ENCODE peak calls at places on chromosomes 2 and 18, in nine cellular contexts. One of them, this sample, is unnamed.

GRCh38 chr2:126902859-126903258 is 4.2 kb downstream of the TEX51 start:
- DNase-seq in right lobe of liver: no peak
- DNase-seq in body of pancreas: no peak
- DNase-seq in transverse colon: no peak
- DNase-seq in ovary: no peak
- DNase-seq in IMR-90: no peak
- DNase-seq in upper lobe of left lung: peak; percentile 8
- DNase-seq in spleen: peak; percentile 37
- DNase-seq in A549: no peak
- DNase-seq in this sample: peak; percentile 57

GRCh38 chr2:217964255-217964654 is 38.5 kb downstream of the TNS1 start:
- DNase-seq in body of pancreas: peak; percentile 6
- DNase-seq in ovary: peak; percentile 17
- DNase-seq in upper lobe of left lung: no peak
- DNase-seq in IMR-90: no peak
- DNase-seq in transverse colon: no peak
- DNase-seq in spleen: peak; percentile 27
- DNase-seq in right lobe of liver: no peak
- DNase-seq in A549: no peak
- DNase-seq in this sample: no peak

GRCh38 chr2:43391877-43392214 is 165.4 kb upstream of the ZFP36L2 start:
- DNase-seq in right lobe of liver: no peak
- DNase-seq in A549: no peak
- DNase-seq in ovary: no peak
- DNase-seq in transverse colon: no peak
- DNase-seq in IMR-90: peak; percentile 64
- DNase-seq in spleen: no peak
- DNase-seq in body of pancreas: no peak
- DNase-seq in upper lobe of left lung: no peak
- DNase-seq in this sample: no peak

GRCh38 chr2:149902104-149902503 is 314.5 kb upstream of the MMADHC start:
- DNase-seq in body of pancreas: no peak
- DNase-seq in A549: no peak
- DNase-seq in spleen: no peak
- DNase-seq in transverse colon: no peak
- DNase-seq in IMR-90: no peak
- DNase-seq in ovary: no peak
- DNase-seq in right lobe of liver: no peak
- DNase-seq in upper lobe of left lung: no peak
- DNase-seq in this sample: no peak

GRCh38 chr18:54215069-54215468 is 9.4 kb downstream of the MBD2 start:
- DNase-seq in body of pancreas: no peak
- DNase-seq in ovary: no peak
- DNase-seq in IMR-90: peak; percentile 84
- DNase-seq in A549: no peak
- DNase-seq in spleen: no peak
- DNase-seq in upper lobe of left lung: no peak
- DNase-seq in right lobe of liver: no peak
- DNase-seq in transverse colon: no peak
- DNase-seq in this sample: no peak

GRCh38 chr2:221428896-221429295 is 143.2 kb downstream of the EPHA4 start:
- DNase-seq in upper lobe of left lung: no peak
- DNase-seq in ovary: no peak
- DNase-seq in transverse colon: no peak
- DNase-seq in A549: no peak
- DNase-seq in right lobe of liver: no peak
- DNase-seq in spleen: no peak
- DNase-seq in IMR-90: no peak
- DNase-seq in body of pancreas: no peak
- DNase-seq in this sample: no peak

GRCh38 chr2:113876503-113877387 is 13.1 kb upstream of the ACTR3 start:
- DNase-seq in body of pancreas: peak; percentile 71
- DNase-seq in A549: no peak
- DNase-seq in right lobe of liver: no peak
- DNase-seq in spleen: peak; percentile 80
- DNase-seq in IMR-90: no peak
- DNase-seq in ovary: no peak
- DNase-seq in transverse colon: peak; percentile 83
- DNase-seq in upper lobe of left lung: peak; percentile 45
- DNase-seq in this sample: no peak

GRCh38 chr18:74116628-74117554 is 30.7 kb downstream of the FBXO15 start:
- DNase-seq in spleen: peak; percentile 40
- DNase-seq in ovary: no peak
- DNase-seq in A549: peak; percentile 21
- DNase-seq in right lobe of liver: no peak
- DNase-seq in IMR-90: peak; percentile 65
- DNase-seq in body of pancreas: peak; percentile 26
- DNase-seq in upper lobe of left lung: no peak
- DNase-seq in transverse colon: peak; percentile 12
- DNase-seq in this sample: no peak

DNA sequence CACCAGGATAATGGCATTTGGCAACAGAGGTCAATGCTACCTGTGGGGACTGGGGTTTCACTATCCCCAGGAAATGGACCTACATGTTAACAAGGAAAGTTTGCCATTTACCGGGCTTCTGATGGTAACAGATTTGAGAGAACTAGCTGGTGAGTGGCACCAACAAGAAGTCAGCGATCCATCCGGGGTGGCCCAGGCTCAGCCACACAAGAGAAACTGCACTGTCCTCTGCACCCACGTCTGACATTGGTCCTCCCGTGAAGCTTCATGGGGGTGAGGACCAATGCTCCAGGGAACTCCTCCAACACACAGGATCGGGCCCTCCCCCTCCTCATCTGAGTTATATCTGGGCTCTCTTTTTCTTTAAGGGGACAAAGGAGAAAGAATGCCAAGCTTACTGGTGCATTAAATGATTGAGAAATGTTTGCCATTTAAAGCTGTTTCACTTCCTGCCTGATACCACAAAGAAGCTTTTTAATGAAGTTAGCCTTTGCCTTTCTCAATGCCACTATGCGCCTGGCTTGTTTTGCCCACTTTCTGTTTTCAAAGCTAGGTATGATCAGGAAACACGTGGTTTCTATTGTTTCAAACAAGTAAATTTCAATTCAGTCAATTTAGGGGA is 204.2 kb upstream of the ID2 start:
- DNase-seq in upper lobe of left lung: peak; percentile 39
- DNase-seq in IMR-90: no peak
- DNase-seq in transverse colon: no peak
- DNase-seq in A549: no peak
- DNase-seq in spleen: peak; percentile 83
- DNase-seq in right lobe of liver: peak; percentile 47
- DNase-seq in ovary: no peak
- DNase-seq in body of pancreas: no peak
- DNase-seq in this sample: peak; percentile 85
- H3K4me3 ChIP-seq in upper lobe of left lung: no peak overlapping the region
- H3K4me3 ChIP-seq in IMR-90: no peak overlapping the region
- H3K4me3 ChIP-seq in transverse colon: no peak overlapping the region
- H3K4me3 ChIP-seq in A549: no peak overlapping the region
- H3K4me3 ChIP-seq in spleen: no peak overlapping the region
- H3K4me3 ChIP-seq in right lobe of liver: no peak overlapping the region
- H3K4me3 ChIP-seq in ovary: no peak overlapping the region
- H3K4me3 ChIP-seq in body of pancreas: no peak overlapping the region
- H3K4me3 ChIP-seq in this sample: no peak overlapping the region

DNA sequence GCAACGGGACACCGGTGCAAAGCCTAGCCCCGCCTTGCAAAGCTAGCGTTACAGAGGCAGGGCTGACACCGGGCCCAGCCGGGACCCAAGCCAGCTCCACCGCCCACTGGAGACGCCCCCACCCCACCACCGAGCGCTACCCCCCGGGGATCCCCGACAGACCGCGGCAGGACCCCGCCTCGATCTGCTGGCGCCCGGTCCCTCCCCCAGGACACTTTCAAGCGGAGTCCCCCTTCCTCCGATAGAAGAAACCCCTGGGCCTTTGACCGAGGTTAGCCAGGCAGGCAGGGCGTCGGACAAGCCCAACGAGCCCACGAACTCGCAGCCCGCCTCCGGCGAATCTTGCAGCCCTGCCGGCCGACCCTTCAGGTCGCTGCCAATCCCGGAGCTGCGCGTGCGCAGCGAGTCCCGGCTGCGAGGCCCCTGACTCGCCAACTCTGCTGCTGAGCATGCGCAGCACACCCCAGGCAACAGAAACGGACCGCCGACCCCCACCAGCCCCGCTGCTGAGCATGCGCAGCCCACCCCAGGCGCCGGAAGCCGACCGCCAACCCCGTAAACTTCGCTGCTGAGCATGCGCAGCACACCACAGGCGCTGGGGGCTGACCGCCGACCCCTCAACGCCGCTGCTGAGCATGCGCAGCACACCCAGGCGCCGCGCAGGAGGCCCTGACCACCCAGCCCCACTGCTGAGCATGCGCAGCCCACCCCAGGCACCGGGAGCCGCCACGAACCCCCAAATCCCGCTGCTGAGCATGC is 656 bp downstream of the ADI1 start:
- DNase-seq in upper lobe of left lung: peak; percentile 95
- DNase-seq in ovary: peak; percentile 99
- DNase-seq in IMR-90: peak; percentile 96
- DNase-seq in transverse colon: peak; percentile 98
- DNase-seq in spleen: peak; percentile 98
- DNase-seq in right lobe of liver: peak; percentile 97
- DNase-seq in body of pancreas: peak; percentile 97
- DNase-seq in A549: peak; percentile 99
- DNase-seq in this sample: peak; percentile 99
- TF ChIP-seq POLR2A in upper lobe of left lung: peak; percentile 60
- TF ChIP-seq POLR2A in ovary: no peak
- TF ChIP-seq POLR2A in IMR-90: peak; percentile 48
- TF ChIP-seq POLR2A in transverse colon: peak; percentile 73
- TF ChIP-seq POLR2A in spleen: no peak
- TF ChIP-seq POLR2A in right lobe of liver: no peak
- TF ChIP-seq POLR2A in body of pancreas: no peak
- TF ChIP-seq POLR2A in A549: peak; percentile 95
- TF ChIP-seq POLR2A in this sample: no peak

GRCh38 chr2:238973038-238973772 is 125.3 kb downstream of the TWIST2 start:
- DNase-seq in transverse colon: no peak
- DNase-seq in ovary: no peak
- DNase-seq in upper lobe of left lung: no peak
- DNase-seq in right lobe of liver: no peak
- DNase-seq in IMR-90: peak; percentile 26
- DNase-seq in body of pancreas: no peak
- DNase-seq in spleen: no peak
- DNase-seq in A549: no peak
- DNase-seq in this sample: no peak

GRCh38 chr2:238972146-238972445 is 124.2 kb downstream of the TWIST2 start:
- DNase-seq in A549: no peak
- DNase-seq in transverse colon: no peak
- DNase-seq in ovary: no peak
- DNase-seq in right lobe of liver: no peak
- DNase-seq in upper lobe of left lung: no peak
- DNase-seq in spleen: no peak
- DNase-seq in IMR-90: no peak
- DNase-seq in body of pancreas: no peak
- DNase-seq in this sample: no peak

GRCh38 chr2:238974061-238974460 is 126.2 kb downstream of the TWIST2 start:
- DNase-seq in body of pancreas: no peak
- DNase-seq in upper lobe of left lung: no peak
- DNase-seq in right lobe of liver: no peak
- DNase-seq in IMR-90: peak; percentile 67
- DNase-seq in transverse colon: no peak
- DNase-seq in A549: no peak
- DNase-seq in ovary: no peak
- DNase-seq in spleen: no peak
- DNase-seq in this sample: no peak

GRCh38 chr2:238975408-238975807 is 127.5 kb downstream of the TWIST2 start:
- DNase-seq in right lobe of liver: no peak
- DNase-seq in A549: no peak
- DNase-seq in body of pancreas: no peak
- DNase-seq in IMR-90: no peak
- DNase-seq in transverse colon: no peak
- DNase-seq in spleen: no peak
- DNase-seq in ovary: no peak
- DNase-seq in upper lobe of left lung: no peak
- DNase-seq in this sample: no peak

DNA sequence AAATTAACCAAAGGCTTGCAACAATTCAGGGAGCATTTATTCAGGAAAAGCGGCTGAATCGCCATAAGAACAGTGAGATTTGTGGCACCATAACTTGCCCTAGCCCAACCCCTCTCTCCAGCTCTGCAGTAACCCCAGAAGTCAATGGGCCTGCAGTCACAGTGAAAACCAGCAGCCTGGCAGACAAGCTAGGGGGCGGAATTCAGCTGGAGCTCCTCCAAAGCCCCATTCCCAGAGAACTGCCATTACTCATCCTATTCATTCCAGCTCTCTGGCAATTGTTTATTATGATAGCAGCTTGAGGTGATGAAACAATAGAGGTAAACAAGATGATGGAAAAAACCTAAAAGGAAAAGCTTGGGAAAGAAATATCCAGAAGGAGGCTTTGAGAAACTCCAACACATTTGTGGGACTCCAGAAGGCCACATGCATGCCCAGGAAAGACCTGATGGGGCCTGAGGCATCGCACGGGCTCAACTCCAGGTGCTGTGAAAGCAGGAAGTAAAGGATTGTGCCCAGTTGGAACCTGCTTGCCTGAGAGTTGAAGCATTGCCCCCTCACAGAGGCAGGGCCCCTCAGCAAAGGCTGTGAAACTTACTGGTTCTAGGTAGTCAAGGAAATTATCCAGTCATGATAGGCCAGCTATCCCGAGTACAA is 126.8 kb downstream of the TWIST2 start:
- DNase-seq in upper lobe of left lung: no peak
- DNase-seq in A549: peak; percentile 80
- DNase-seq in ovary: no peak
- DNase-seq in right lobe of liver: no peak
- DNase-seq in transverse colon: no peak
- DNase-seq in IMR-90: peak; percentile 92
- DNase-seq in spleen: no peak
- DNase-seq in body of pancreas: no peak
- DNase-seq in this sample: peak; percentile 83
- TF ChIP-seq CTCF in upper lobe of left lung: no peak
- TF ChIP-seq CTCF in A549: peak; percentile 33
- TF ChIP-seq CTCF in ovary: no peak
- TF ChIP-seq CTCF in right lobe of liver: no peak
- TF ChIP-seq CTCF in transverse colon: no peak
- TF ChIP-seq CTCF in IMR-90: peak; percentile 51
- TF ChIP-seq CTCF in spleen: no peak
- TF ChIP-seq CTCF in body of pancreas: no peak
- TF ChIP-seq CTCF in this sample: no peak

GRCh38 chr18:3667255-3668137 is 217.5 kb downstream of the TGIF1 start:
- DNase-seq in ovary: no peak
- DNase-seq in body of pancreas: no peak
- DNase-seq in right lobe of liver: no peak
- DNase-seq in IMR-90: no peak
- DNase-seq in upper lobe of left lung: no peak
- DNase-seq in spleen: no peak
- DNase-seq in transverse colon: no peak
- DNase-seq in A549: no peak
- DNase-seq in this sample: no peak

GRCh38 chr18:3664563-3665178 is 214.7 kb downstream of the TGIF1 start:
- DNase-seq in upper lobe of left lung: peak; percentile 48
- DNase-seq in transverse colon: no peak
- DNase-seq in ovary: no peak
- DNase-seq in body of pancreas: no peak
- DNase-seq in A549: peak; percentile 54
- DNase-seq in IMR-90: no peak
- DNase-seq in right lobe of liver: no peak
- DNase-seq in spleen: no peak
- DNase-seq in this sample: no peak

GRCh38 chr18:3665187-3665586 is 215.2 kb downstream of the TGIF1 start:
- DNase-seq in spleen: no peak
- DNase-seq in ovary: no peak
- DNase-seq in IMR-90: no peak
- DNase-seq in transverse colon: no peak
- DNase-seq in upper lobe of left lung: no peak
- DNase-seq in A549: no peak
- DNase-seq in body of pancreas: no peak
- DNase-seq in right lobe of liver: no peak
- DNase-seq in this sample: no peak

GRCh38 chr18:3666526-3667254 is 216.7 kb downstream of the TGIF1 start:
- DNase-seq in upper lobe of left lung: no peak
- DNase-seq in right lobe of liver: no peak
- DNase-seq in ovary: no peak
- DNase-seq in IMR-90: no peak
- DNase-seq in A549: no peak
- DNase-seq in transverse colon: no peak
- DNase-seq in body of pancreas: no peak
- DNase-seq in spleen: no peak
- DNase-seq in this sample: no peak

DNA sequence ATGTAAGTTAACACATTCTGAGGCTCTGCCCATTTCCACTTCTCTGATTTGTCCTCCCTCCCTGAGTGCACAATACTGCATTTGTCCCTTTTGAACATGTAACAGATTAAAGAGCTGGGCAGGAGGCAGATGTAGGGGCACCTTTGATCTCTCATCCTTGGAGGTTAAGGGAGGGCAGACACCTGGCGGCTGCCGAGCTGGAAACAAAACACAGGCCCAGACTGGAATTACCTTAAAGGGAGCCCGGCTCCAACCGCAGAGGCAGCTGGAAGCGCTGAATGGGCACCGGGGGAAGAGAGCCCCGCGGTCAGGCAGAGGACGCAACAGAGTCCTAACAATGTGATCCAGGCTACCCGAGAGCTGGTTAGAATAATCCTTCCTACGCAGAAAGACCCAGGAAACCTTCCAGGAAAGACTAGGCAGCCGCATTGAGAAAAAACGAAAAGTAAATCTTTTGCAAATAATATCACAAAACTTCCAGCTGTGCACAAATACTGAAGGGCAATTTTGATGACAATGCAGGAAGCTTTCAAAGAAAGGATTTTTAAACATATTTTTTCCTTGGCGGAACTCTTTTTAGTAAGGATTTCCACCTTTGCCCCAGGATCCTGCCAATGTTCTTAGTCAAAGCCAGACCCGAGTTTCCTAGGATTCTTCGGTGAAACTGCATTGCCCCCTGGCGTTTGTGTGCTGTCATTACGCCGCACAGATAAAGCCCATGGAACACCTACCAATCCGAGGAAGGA is 216.0 kb downstream of the TGIF1 start:
- DNase-seq in spleen: peak; percentile 88
- DNase-seq in right lobe of liver: peak; percentile 86
- DNase-seq in ovary: peak; percentile 89
- DNase-seq in body of pancreas: peak; percentile 86
- DNase-seq in upper lobe of left lung: peak; percentile 84
- DNase-seq in transverse colon: peak; percentile 88
- DNase-seq in IMR-90: peak; percentile 91
- DNase-seq in A549: peak; percentile 93
- DNase-seq in this sample: peak; percentile 96
- H3K4me3 ChIP-seq in spleen: no peak overlapping the region
- H3K4me3 ChIP-seq in right lobe of liver: peak overlapping the region; percentile 33
- H3K4me3 ChIP-seq in ovary: no peak overlapping the region
- H3K4me3 ChIP-seq in body of pancreas: no peak overlapping the region
- H3K4me3 ChIP-seq in upper lobe of left lung: no peak overlapping the region
- H3K4me3 ChIP-seq in transverse colon: peak overlapping the region; percentile 5
- H3K4me3 ChIP-seq in IMR-90: no peak overlapping the region
- H3K4me3 ChIP-seq in A549: peak overlapping the region; percentile 14
- H3K4me3 ChIP-seq in this sample: no peak overlapping the region